ENCODE peak calls at places on chromosomes 4 and X, in four cellular contexts. C, N, Q and M are unnamed samples.

GRCh38 chrX:115690554-115691216 is 129.7 kb downstream of the PLS3 start:
- DNase-seq in C (peak), N (peak), Q (peak), M (no peak)

GRCh38 chr4:26503427-26503826 is 13.1 kb upstream of the CCKAR start:
- DNase-seq in C (no peak), N (no peak), Q (peak), M (no peak)

GRCh38 chr4:119615068-119615744 is 13.4 kb downstream of the PDE5A start:
- DNase-seq in C (no peak), N (no peak), Q (no peak), M (no peak)

GRCh38 chr4:11158971-11159370 is 269.7 kb downstream of the HS3ST1 start:
- DNase-seq in C (no peak), N (no peak), Q (no peak), M (no peak)

GRCh38 chr4:96093057-96093456 is 253.2 kb downstream of the PDHA2 start:
- DNase-seq in C (no peak), N (peak), Q (no peak), M (no peak)

GRCh38 chr4:178165251-178165650 is 723.0 kb upstream of the AGA start:
- DNase-seq in C (no peak), N (no peak), Q (no peak), M (no peak)

GRCh38 chrX:15416133-15416993 is 32.1 kb upstream of the VEGFD start:
- DNase-seq in C (no peak), N (no peak), Q (no peak), M (no peak)

GRCh38 chr4:38950159-38950558 is 82.0 kb downstream of the TMEM156 start:
- DNase-seq in C (no peak), N (no peak), Q (no peak), M (no peak)

GRCh38 chrX:8960809-8961413 is 73.0 kb downstream of the FAM9B start:
- DNase-seq in C (no peak), N (no peak), Q (no peak), M (no peak)

GRCh38 chr4:39641451-39641850 is 2.8 kb upstream of the SMIM14 start:
- DNase-seq in C (no peak), N (no peak), Q (no peak), M (no peak)

GRCh38 chr4:122854444-122854843 is 27.8 kb downstream of the FGF2 start:
- DNase-seq in C (no peak), N (no peak), Q (no peak), M (no peak)

GRCh38 chrX:64204252-64204651 is 1.3 kb downstream of the AMER1 start:
- DNase-seq in C (peak), N (peak), Q (no peak), M (peak)

GRCh38 chrX:33336783-33337182 is 125.4 kb upstream of the DMD start:
- DNase-seq in C (peak), N (no peak), Q (peak), M (no peak)

GRCh38 chrX:64842492-64842891 is 133.8 kb downstream of the ZC4H2 start:
- DNase-seq in C (no peak), N (no peak), Q (no peak), M (no peak)

GRCh38 chr4:55866973-55867574 is 13.6 kb downstream of the EXOC1 start:
- DNase-seq in C (peak), N (no peak), Q (peak), M (no peak)

GRCh38 chrX:111568356-111568755 is 56.9 kb downstream of the SERTM2 start:
- DNase-seq in C (peak), N (no peak), Q (peak), M (no peak)

GRCh38 chr4:26208237-26208985 is 112.4 kb upstream of the RBPJ start:
- DNase-seq in C (no peak), N (no peak), Q (no peak), M (no peak)

GRCh38 chr4:174266416-174266815 is 17.1 kb downstream of the FBXO8 start:
- DNase-seq in C (no peak), N (no peak), Q (no peak), M (no peak)

GRCh38 chr4:34261799-34262314 is 1982.5 kb downstream of the ARAP2 start:
- DNase-seq in C (no peak), N (no peak), Q (no peak), M (no peak)

GRCh38 chr4:148415500-148415899 is 26.7 kb downstream of the NR3C2 start:
- DNase-seq in C (peak), N (no peak), Q (no peak), M (no peak)

GRCh38 chrX:46404774-46405173 is 140.4 kb downstream of the ZNF674 start:
- DNase-seq in C (no peak), N (no peak), Q (no peak), M (no peak)

GRCh38 chr4:91099666-91100065 is 972.5 kb downstream of the CCSER1 start:
- DNase-seq in C (no peak), N (no peak), Q (no peak), M (no peak)

GRCh38 chr4:183798249-183798920 is 106.7 kb upstream of the STOX2 start:
- DNase-seq in C (no peak), N (peak), Q (peak), M (peak)

GRCh38 chr4:112327950-112328349 is 30.8 kb downstream of the ALPK1 start:
- DNase-seq in C (peak), N (no peak), Q (peak), M (no peak)

GRCh38 chr4:127155121-127155520 is 477.6 kb upstream of the INTU start:
- DNase-seq in C (no peak), N (no peak), Q (no peak), M (no peak)

GRCh38 chrX:137425273-137425902 is 140.5 kb upstream of the ZIC3 start:
- DNase-seq in C (no peak), N (no peak), Q (peak), M (no peak)

GRCh38 chrX:137428777-137429564 is 137.0 kb upstream of the ZIC3 start:
- DNase-seq in C (no peak), N (no peak), Q (peak), M (no peak)

GRCh38 chrX:137428251-137428661 is 137.7 kb upstream of the ZIC3 start:
- DNase-seq in C (no peak), N (no peak), Q (peak), M (no peak)

GRCh38 chrX:137427061-137427778 is 138.7 kb upstream of the ZIC3 start:
- DNase-seq in C (no peak), N (no peak), Q (peak), M (no peak)

DNA sequence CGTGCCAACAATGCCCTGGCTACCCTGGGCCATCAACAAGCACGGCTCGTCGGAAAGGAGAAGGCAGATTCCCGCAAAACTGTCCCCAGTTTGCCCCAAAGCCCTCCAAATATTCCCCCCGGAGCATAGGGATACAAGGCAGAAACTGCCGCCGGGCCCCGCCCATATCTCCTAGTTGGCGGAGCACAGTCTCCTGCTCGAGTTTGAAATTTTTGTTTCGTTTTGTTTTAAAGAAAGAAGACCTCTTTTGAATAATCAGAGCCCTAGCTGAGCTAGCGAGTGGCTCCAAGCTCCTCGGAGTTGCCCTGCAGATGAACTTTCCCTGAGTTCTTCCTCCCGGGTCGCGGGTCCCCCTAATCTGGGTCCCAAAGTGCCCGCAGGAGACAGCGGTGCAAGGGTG is 138.1 kb upstream of the ZIC3 start:
- DNase-seq in C (no peak), N (no peak), Q (peak), M (no peak)
- H3K4me3 ChIP-seq in C (peak), N (peak), Q (peak), M (peak)

DNA sequence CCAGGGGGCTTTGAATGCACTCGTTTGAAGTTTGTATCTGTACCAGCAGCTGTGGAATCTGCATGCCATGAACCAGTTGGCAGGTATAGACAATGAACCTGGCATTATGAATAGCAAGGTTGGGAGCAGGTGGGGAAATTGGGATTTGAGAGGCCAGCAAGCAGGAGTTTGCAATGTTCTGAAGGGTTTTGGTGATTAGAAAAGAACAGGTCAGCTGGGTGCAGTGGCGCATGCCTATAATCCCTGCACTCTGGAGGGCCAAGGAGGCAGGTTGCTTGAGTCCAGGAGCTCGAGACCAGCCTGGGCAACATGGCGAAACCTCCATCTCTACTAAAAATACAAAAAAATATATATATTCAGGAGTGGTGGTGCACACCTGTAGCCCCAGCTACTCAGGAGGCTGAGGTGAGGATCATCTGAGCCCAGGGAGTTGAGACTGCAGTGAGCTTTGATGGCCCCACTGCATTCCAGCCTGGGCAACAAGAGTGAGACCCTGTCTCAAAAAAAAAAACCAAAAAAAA is 64.0 kb downstream of the TSC22D3 start:
- DNase-seq in C (no peak), N (no peak), Q (no peak), M (no peak)
- H3K27ac ChIP-seq in C (no peak), N (peak), Q (no peak), M (peak)

GRCh38 chrX:18885317-18886004 is 98.5 kb downstream of the PHKA2 start:
- DNase-seq in C (peak), N (no peak), Q (no peak), M (no peak)
- H3K4me3 ChIP-seq in C (no peak), N (peak), Q (peak), M (peak)

GRCh38 chrX:86013792-86014191 is 33.6 kb downstream of the CHM start:
- DNase-seq in C (no peak), N (no peak), Q (no peak), M (no peak)

GRCh38 chrX:86012188-86012587 is 35.2 kb downstream of the CHM start:
- DNase-seq in C (no peak), N (no peak), Q (no peak), M (no peak)

GRCh38 chrX:86016189-86016588 is 31.2 kb downstream of the CHM start:
- DNase-seq in C (no peak), N (no peak), Q (no peak), M (no peak)

GRCh38 chrX:86014421-86014820 is 32.9 kb downstream of the CHM start:
- DNase-seq in C (no peak), N (peak), Q (no peak), M (no peak)
- H3K27ac ChIP-seq in C (no peak), N (peak), Q (no peak), M (no peak)

GRCh38 chr4:108168213-108168671 is 490 bp downstream of the LEF1 start:
- DNase-seq in C (peak), N (no peak), Q (no peak), M (no peak)
- H3K4me3 ChIP-seq in C (peak), N (peak), Q (peak), M (peak)

DNA sequence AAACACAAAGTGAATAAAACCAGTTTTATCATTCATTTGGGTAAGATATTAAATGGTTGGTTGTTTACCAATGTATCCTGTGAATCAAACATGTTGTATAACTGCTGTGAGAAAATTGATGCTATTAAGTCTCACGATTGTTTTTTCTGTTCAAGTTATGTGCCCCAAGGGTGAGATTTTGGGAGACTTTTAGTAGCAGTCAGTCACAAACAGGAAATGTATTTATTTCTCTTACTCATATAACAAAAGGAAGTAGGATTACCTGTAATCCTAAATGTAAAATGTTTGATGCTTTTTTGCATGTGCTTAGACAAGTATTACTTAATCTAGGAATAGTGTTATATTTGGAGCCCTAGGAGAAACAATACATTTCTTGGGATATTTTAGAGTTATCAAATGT is 39.2 kb downstream of the MTHFD2L start:
- DNase-seq in C (no peak), N (no peak), Q (no peak), M (no peak)
- H3K27ac ChIP-seq in C (no peak), N (no peak), Q (no peak), M (no peak)

GRCh38 chrX:34653811-34654210 is 3.3 kb downstream of the TMEM47 start:
- DNase-seq in C (no peak), N (no peak), Q (peak), M (no peak)
- H3K4me3 ChIP-seq in C (peak), N (no peak), Q (peak), M (peak)

GRCh38 chrX:49185062-49185394 is 1.1 kb downstream of the PRICKLE3 start:
- DNase-seq in C (no peak), N (no peak), Q (no peak), M (no peak)

GRCh38 chrX:49187028-49187394 is 838 bp upstream of the PRICKLE3 start:
- DNase-seq in C (no peak), N (no peak), Q (peak), M (no peak)

GRCh38 chrX:49184294-49185061 is 1.7 kb downstream of the PRICKLE3 start:
- DNase-seq in C (peak), N (peak), Q (peak), M (peak)

GRCh38 chrX:49186125-49187027 is at the start of gene PRICKLE3:
- DNase-seq in C (peak), N (peak), Q (peak), M (peak)

DNA sequence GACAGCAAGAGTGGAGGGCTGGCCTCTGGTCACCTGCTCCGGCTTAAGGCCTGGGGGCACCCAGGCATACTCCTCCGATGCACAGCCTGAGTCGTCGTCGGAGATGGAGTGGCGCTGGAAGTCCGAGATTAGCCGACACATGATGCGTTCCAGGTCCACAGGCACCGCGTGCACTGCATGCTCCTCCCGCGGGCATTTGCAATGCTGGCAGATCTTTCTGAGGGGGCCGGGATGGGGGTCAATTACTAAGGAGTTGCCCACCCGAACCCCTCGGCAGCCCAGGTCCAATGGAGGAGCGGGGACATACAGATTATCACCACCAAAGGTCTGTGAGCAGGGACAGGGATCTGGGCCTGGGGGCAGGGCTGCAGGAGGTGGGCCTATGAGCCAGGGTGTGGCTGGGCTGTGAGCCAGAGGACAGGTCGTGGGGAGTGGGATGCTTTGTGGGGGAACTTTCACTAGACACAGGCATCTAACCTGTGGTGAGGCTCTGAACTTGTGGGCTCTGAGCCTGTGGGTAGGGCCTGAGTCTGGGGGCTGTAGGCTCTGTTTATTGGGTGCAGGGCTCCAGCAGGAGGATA is 2.4 kb downstream of the PRICKLE3 start:
- DNase-seq in C (no peak), N (no peak), Q (no peak), M (no peak)
- H3K27ac ChIP-seq in C (no peak), N (peak), Q (peak), M (no peak)

GRCh38 chr4:153296424-153296823 is 48.1 kb upstream of the MND1 start:
- DNase-seq in C (peak), N (peak), Q (no peak), M (no peak)
- H3K4me3 ChIP-seq in C (no peak), N (no peak), Q (no peak), M (no peak)